ENCODE peak calls at places on chromosomes 5 and 9, in ten cellular contexts. A, Z, N, B, G, X, F, D, P and L are unnamed samples.

GRCh38 chr9:125446581-125447094 is 185.0 kb downstream of the GAPVD1 start:
- DNase-seq in B (no peak), Z (no peak), F (peak; percentile 69), D (no peak), N (peak; percentile 60), G (no peak), P (no peak), X (no peak), A (no peak), L (no peak)

GRCh38 chr9:126009047-126009446 is 261.9 kb downstream of the PBX3 start:
- DNase-seq in Z (no peak), P (no peak), F (no peak), X (no peak), B (no peak), N (no peak), A (no peak), G (no peak), D (no peak), L (no peak)

GRCh38 chr5:139668064-139668880 is 20.1 kb downstream of the CXXC5 start:
- DNase-seq in P (no peak), D (no peak), F (peak; percentile 73), A (no peak), X (no peak), G (no peak), B (no peak), Z (no peak), N (no peak), L (no peak)

GRCh38 chr5:79865588-79865987 is 125.5 kb downstream of the MTX3 start:
- DNase-seq in A (no peak), N (no peak), B (no peak), G (no peak), P (no peak), Z (no peak), D (no peak), X (no peak), F (no peak), L (no peak)

GRCh38 chr5:78003914-78004313 is 227.8 kb upstream of the TBCA start:
- DNase-seq in N (peak; percentile 60), X (no peak), F (no peak), A (no peak), B (no peak), G (no peak), P (no peak), D (no peak), Z (no peak), L (no peak)

GRCh38 chr9:69221036-69221435 is 47.0 kb downstream of the TJP2 start:
- DNase-seq in N (no peak), D (no peak), Z (no peak), B (no peak), A (no peak), F (no peak), X (no peak), G (no peak), P (no peak), L (no peak)

GRCh38 chr5:153959134-153959957 is 79.4 kb downstream of the FAM114A2 start:
- DNase-seq in Z (no peak), D (peak; percentile 61), P (peak; percentile 72), N (no peak), B (peak; percentile 68), X (no peak), F (no peak), A (no peak), G (no peak), L (peak; percentile 72)

GRCh38 chr9:76634356-76635054 is 129.7 kb upstream of the PCA3 start:
- DNase-seq in A (no peak), F (no peak), D (peak; percentile 80), P (no peak), X (no peak), Z (no peak), N (peak; percentile 44), B (peak; percentile 76), G (no peak), L (peak; percentile 43)

GRCh38 chr5:73786043-73786831 is 160.2 kb downstream of the ARHGEF28 start:
- DNase-seq in F (no peak), Z (no peak), B (no peak), G (no peak), A (no peak), X (no peak), N (peak; percentile 87), D (no peak), P (no peak), L (no peak)

GRCh38 chr5:33854733-33855151 is 37.0 kb downstream of the ADAMTS12 start:
- DNase-seq in Z (no peak), A (no peak), F (no peak), X (no peak), P (peak; percentile 67), D (peak; percentile 88), B (peak; percentile 82), G (no peak), N (no peak), L (no peak)

GRCh38 chr5:97142521-97143254 is at the start of gene LIX1:
- DNase-seq in A (peak; percentile 29), G (no peak), X (peak; percentile 56), P (peak; percentile 39), D (no peak), Z (no peak), B (peak; percentile 39), N (peak; percentile 63), F (no peak), L (peak; percentile 20)